ENCODE peak calls at places on chromosomes 11 and 22, in four cellular contexts. A is NCI-H2029, L is posterior vena cava, K is AG08395. Q is an unnamed sample.
A peak's percentile ranks its signal among the peaks of the same experiment; 100 is the strongest.

GRCh38 chr22:45131749-45132148 is 32.0 kb upstream of the NUP50 start:
- DNase-seq in L (no peak), A (no peak), K (no peak), Q (no peak)

GRCh38 chr11:111531687-111532364 is 8.7 kb upstream of the LAYN start:
- DNase-seq in L (no peak), A (no peak), K (peak; percentile 93), Q (peak; percentile 93)

GRCh38 chr11:132402056-132402684 is 1031.8 kb downstream of the NTM start:
- DNase-seq in L (no peak), A (no peak), K (peak; percentile 71), Q (peak; percentile 79)

GRCh38 chr22:25409240-25409639 is 155.2 kb upstream of the GRK3 start:
- DNase-seq in K (no peak), L (peak; percentile 45), A (no peak), Q (no peak)

GRCh38 chr11:100876826-100877545 is 189.9 kb downstream of the ARHGAP42 start:
- DNase-seq in A (no peak), K (peak; percentile 84), L (no peak), Q (peak; percentile 85)

GRCh38 chr22:39356464-39356863 is 6.7 kb downstream of the SYNGR1 start:
- DNase-seq in K (no peak), L (no peak), A (peak; percentile 60), Q (peak; percentile 66)

GRCh38 chr11:125345706-125346561 is 150.1 kb downstream of the FEZ1 start:
- DNase-seq in A (peak; percentile 2), K (peak; percentile 82), L (peak; percentile 96), Q (peak; percentile 96)

GRCh38 chr11:126496576-126497403 is 141.3 kb downstream of the ST3GAL4 start:
- DNase-seq in A (no peak), K (no peak), L (peak; percentile 54), Q (peak; percentile 36)

GRCh38 chr11:128472128-128473110 is 114.9 kb downstream of the ETS1 start:
- DNase-seq in L (no peak), K (peak; percentile 46), A (no peak), Q (peak; percentile 63)

GRCh38 chr11:79054636-79055035 is 386.2 kb downstream of the TENM4 start:
- DNase-seq in L (no peak), K (no peak), A (no peak), Q (no peak)

GRCh38 chr11:130721736-130722135 is 194.5 kb downstream of the SNX19 start:
- DNase-seq in A (no peak), K (no peak), L (no peak), Q (peak; percentile 92)

GRCh38 chr11:44600739-44601416 is 35.4 kb downstream of the CD82 start:
- DNase-seq in A (no peak), L (no peak), K (no peak), Q (peak; percentile 79)

Q was measured in osteoblast.